ENCODE peak calls at places on chromosomes 11 and 22, in nine cellular contexts. X is kidney; D is CD4-positive, CD25-positive, alpha-beta regulatory T cell; F is stomach; E is IMR-90; B is psoas muscle; H is cardiac muscle cell; Z is naive thymus-derived CD4-positive, alpha-beta T cell; L is adipocyte. C is an unnamed sample.

GRCh38 chr11:74546752-74547151 is 45.6 kb upstream of the POLD3 start:
- DNase-seq in F (peak; percentile 82), X (no peak), D (no peak), E (no peak), H (no peak), L (no peak), B (no peak), Z (no peak), C (peak; percentile 81)

GRCh38 chr22:37503850-37504249 is 15.4 kb downstream of the CARD10 start:
- DNase-seq in B (peak; percentile 35), X (no peak), D (no peak), H (no peak), E (no peak), L (no peak), F (peak; percentile 56), Z (no peak), C (peak; percentile 72)

GRCh38 chr11:20277014-20277413 is 86.5 kb upstream of the HTATIP2 start:
- DNase-seq in H (no peak), Z (no peak), B (no peak), L (no peak), D (no peak), F (no peak), X (peak; percentile 55), E (no peak), C (no peak)

GRCh38 chr11:6438979-6439571 is 1.7 kb downstream of the HPX start:
- DNase-seq in B (no peak), D (no peak), F (peak; percentile 68), L (peak; percentile 62), E (peak; percentile 59), X (no peak), Z (peak; percentile 39), H (peak; percentile 69), C (no peak)

GRCh38 chr11:64872790-64873488 is 5.5 kb downstream of the EHD1 start:
- DNase-seq in H (no peak), B (no peak), E (no peak), D (peak; percentile 25), Z (no peak), L (no peak), X (no peak), F (no peak), C (no peak)

GRCh38 chr11:44199298-44199697 is 103.8 kb downstream of the EXT2 start:
- DNase-seq in H (no peak), E (no peak), L (no peak), F (no peak), X (no peak), Z (no peak), B (no peak), D (no peak), C (no peak)

GRCh38 chr22:29054251-29054767 is 7.3 kb downstream of the C22orf31 start:
- DNase-seq in L (no peak), H (no peak), F (no peak), B (no peak), X (no peak), D (no peak), Z (no peak), E (no peak), C (no peak)

GRCh38 chr11:46738887-46739286 is 19.9 kb downstream of the F2 start:
- DNase-seq in E (no peak), X (peak; percentile 2), F (no peak), D (no peak), H (no peak), Z (no peak), B (no peak), L (no peak), C (no peak)

GRCh38 chr11:1516273-1517067 is 29.9 kb upstream of the MOB2 start:
- DNase-seq in X (peak; percentile 47), F (no peak), D (no peak), L (peak; percentile 77), E (peak; percentile 61), B (no peak), H (no peak), Z (no peak), C (no peak)

GRCh38 chr11:1515082-1516060 is 28.8 kb upstream of the MOB2 start:
- DNase-seq in B (peak; percentile 84), D (peak; percentile 52), Z (peak; percentile 64), H (peak; percentile 70), X (peak; percentile 91), E (peak; percentile 47), F (peak; percentile 85), L (peak; percentile 90), C (peak; percentile 72)

GRCh38 chr11:1518301-1518700 is 31.7 kb upstream of the MOB2 start:
- DNase-seq in D (no peak), F (no peak), E (no peak), Z (no peak), L (no peak), X (peak; percentile 43), H (no peak), B (no peak), C (no peak)

GRCh38 chr11:1519028-1519736 is 32.6 kb upstream of the MOB2 start:
- DNase-seq in H (no peak), D (no peak), L (no peak), B (no peak), X (peak; percentile 41), Z (no peak), F (no peak), E (no peak), C (peak; percentile 15)

DNA sequence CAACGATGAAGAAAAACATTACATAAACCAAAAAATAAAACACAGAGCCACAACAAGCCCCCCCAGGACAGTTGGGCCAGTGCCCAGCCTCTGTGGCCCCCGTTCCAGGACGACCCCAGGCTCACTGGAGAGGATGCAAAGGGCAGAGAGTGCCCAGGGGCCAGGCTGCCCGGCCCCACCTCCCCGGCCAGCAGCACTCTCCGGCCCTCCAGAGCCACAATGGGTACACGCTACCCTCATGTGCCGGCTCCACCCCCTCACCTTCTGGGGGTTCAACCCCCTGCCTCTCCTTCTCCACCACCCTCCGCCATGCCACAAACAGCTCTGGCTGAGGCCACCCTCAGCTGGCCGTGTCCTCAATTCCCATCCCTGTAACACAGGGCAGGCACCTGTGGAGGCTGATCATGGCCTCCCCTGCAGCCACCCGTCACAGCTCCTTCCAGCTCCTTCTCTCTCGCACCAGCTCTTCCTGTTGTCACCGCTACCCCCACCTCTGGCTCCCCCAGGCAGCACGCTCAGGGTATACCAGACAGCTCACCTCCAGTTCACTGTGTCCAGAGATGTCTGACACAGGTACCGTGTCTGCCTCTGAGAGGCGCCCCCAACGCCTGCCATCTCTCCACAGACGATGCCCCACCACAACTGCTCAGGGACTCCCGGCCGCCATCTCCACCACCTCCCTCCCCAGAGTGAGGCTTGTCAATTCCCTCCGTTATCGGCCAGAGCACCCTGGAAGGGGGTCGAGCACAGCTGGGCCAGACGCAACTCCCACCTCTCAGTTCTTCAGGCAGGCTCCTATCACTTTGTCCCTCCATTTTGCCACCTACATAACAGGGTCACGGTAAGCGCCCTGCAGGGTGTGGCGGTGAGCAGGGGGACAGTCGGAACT is 30.8 kb upstream of the MOB2 start:
- DNase-seq in F (no peak), Z (no peak), X (peak; percentile 49), B (no peak), L (no peak), H (no peak), E (no peak), D (no peak), C (no peak)
- H3K4me1 ChIP-seq in F (peaks cover 22% of the 10 kb centered on the region), Z (peaks cover 20% of the 10 kb centered on the region), X (no peaks in the 10 kb centered on the region), B (peaks cover 54% of the 10 kb centered on the region), L (peaks cover 15% of the 10 kb centered on the region), H (peaks cover 4% of the 10 kb centered on the region), E (peaks cover 19% of the 10 kb centered on the region), D (peaks cover 38% of the 10 kb centered on the region), C (peaks cover 10% of the 10 kb centered on the region)

GRCh38 chr11:117194267-117194666 is 4.9 kb upstream of the TAGLN start:
- DNase-seq in B (no peak), E (no peak), L (no peak), F (no peak), H (no peak), D (no peak), Z (no peak), X (no peak), C (no peak)

GRCh38 chr11:117189941-117190544 is 9.1 kb upstream of the TAGLN start:
- DNase-seq in Z (no peak), H (no peak), X (peak; percentile 56), F (no peak), D (no peak), B (no peak), E (no peak), L (no peak), C (peak; percentile 47)

GRCh38 chr11:117193130-117194020 is 5.8 kb upstream of the TAGLN start:
- DNase-seq in L (no peak), X (peak; percentile 48), B (no peak), D (no peak), H (no peak), F (no peak), Z (no peak), E (no peak), C (no peak)

GRCh38 chr11:117191680-117192400 is 7.3 kb upstream of the TAGLN start:
- DNase-seq in B (no peak), F (no peak), L (no peak), X (peak; percentile 69), D (no peak), E (no peak), H (no peak), Z (no peak), C (no peak)

GRCh38 chr11:117192401-117192875 is 6.7 kb upstream of the TAGLN start:
- DNase-seq in D (no peak), H (no peak), B (no peak), Z (no peak), X (peak; percentile 25), E (no peak), L (no peak), F (no peak), C (no peak)
- H3K36me3 ChIP-seq in D (peaks cover 9% of the 10 kb centered on the region), H (peaks cover 12% of the 10 kb centered on the region), B (no peaks in the 10 kb centered on the region), Z (peaks cover 3% of the 10 kb centered on the region), X (peaks cover 34% of the 10 kb centered on the region), E (peaks cover 61% of the 10 kb centered on the region), L (peaks cover 69% of the 10 kb centered on the region), F (peaks cover 69% of the 10 kb centered on the region), C (peaks cover 7% of the 10 kb centered on the region)

GRCh38 chr22:42792453-42792908 is 64.6 kb downstream of the ARFGAP3 start:
- DNase-seq in Z (no peak), B (no peak), X (no peak), D (no peak), E (no peak), H (no peak), L (no peak), F (no peak), C (no peak)
- H3K4me3 ChIP-seq in Z (no peak overlapping the region), B (no peak overlapping the region), X (no peak overlapping the region), D (no peak overlapping the region), E (no peak overlapping the region), H (no peak overlapping the region), L (no peak overlapping the region), F (no peak overlapping the region), C (no peak overlapping the region)

GRCh38 chr11:68014157-68014965 is 4.2 kb downstream of the ALDH3B1 start:
- DNase-seq in E (peak; percentile 87), Z (no peak), L (peak; percentile 51), F (peak; percentile 79), H (peak; percentile 87), X (peak; percentile 94), B (peak; percentile 63), D (no peak), C (peak; percentile 83)

GRCh38 chr11:68016161-68016903 is 6.2 kb downstream of the ALDH3B1 start:
- DNase-seq in F (no peak), H (no peak), E (no peak), X (no peak), B (no peak), D (no peak), L (no peak), Z (no peak), C (no peak)

GRCh38 chr11:68013611-68014156 is 3.6 kb downstream of the ALDH3B1 start:
- DNase-seq in L (no peak), D (no peak), X (peak; percentile 71), E (no peak), F (no peak), B (no peak), H (no peak), Z (no peak), C (no peak)

GRCh38 chr11:68015467-68015866 is 5.3 kb downstream of the ALDH3B1 start:
- DNase-seq in H (no peak), Z (no peak), B (no peak), F (no peak), L (no peak), D (no peak), E (no peak), X (no peak), C (no peak)

DNA sequence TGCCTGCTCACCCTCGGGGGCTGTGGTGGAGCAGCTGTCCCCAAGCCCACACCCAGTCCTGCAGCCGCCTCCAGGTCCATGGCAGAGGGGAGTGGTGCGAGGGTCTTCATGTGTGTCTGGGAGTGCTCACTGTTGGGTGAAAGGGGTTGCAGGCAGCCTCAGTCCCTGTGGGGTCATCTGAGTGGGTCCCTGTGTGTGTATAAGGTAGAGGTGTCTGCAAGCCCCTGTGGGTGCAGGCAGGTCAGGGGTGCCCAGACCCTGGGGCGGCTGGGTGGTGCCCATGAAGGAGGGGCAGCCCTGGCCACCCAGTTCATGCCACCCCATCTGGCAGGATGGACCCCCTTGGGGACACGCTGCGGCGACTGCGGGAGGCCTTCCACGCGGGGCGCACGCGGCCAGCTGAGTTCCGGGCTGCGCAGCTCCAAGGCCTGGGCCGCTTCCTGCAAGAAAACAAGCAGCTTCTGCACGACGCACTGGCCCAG is 4.9 kb downstream of the ALDH3B1 start:
- DNase-seq in D (no peak), L (no peak), F (no peak), Z (no peak), B (no peak), E (no peak), X (no peak), H (no peak), C (no peak)
- H3K4me1 ChIP-seq in D (no peaks in the 10 kb centered on the region), L (peaks cover 57% of the 10 kb centered on the region), F (peaks cover 71% of the 10 kb centered on the region), Z (no peaks in the 10 kb centered on the region), B (peaks cover 11% of the 10 kb centered on the region), E (peaks cover 42% of the 10 kb centered on the region), X (peaks cover 18% of the 10 kb centered on the region), H (peaks cover 3% of the 10 kb centered on the region), C (peaks cover 33% of the 10 kb centered on the region)

C was measured in mucosa of descending colon.